ENCODE peak calls at places on chromosome 21, in eight cellular contexts. H, J, M, V, D, K, Z and U are unnamed samples.

GRCh38 chr21:26966978-26967913 is at the start of gene ADAMTS5:
- DNase-seq in M (peak), D (no peak), Z (no peak), V (peak), H (peak), J (peak), K (peak), U (no peak)

GRCh38 chr21:42153746-42154145 is 65.2 kb upstream of the ABCG1 start:
- DNase-seq in Z (no peak), D (no peak), V (no peak), K (no peak), J (no peak), M (no peak), H (no peak), U (no peak)

GRCh38 chr21:17089121-17089520 is 423.7 kb upstream of the CXADR start:
- DNase-seq in K (no peak), D (no peak), M (peak), H (peak), Z (no peak), V (no peak), J (no peak), U (no peak)

GRCh38 chr21:45580576-45581321 is 38.5 kb upstream of the SLC19A1 start:
- DNase-seq in J (peak), Z (no peak), V (no peak), M (no peak), D (no peak), H (no peak), K (no peak), U (no peak)

GRCh38 chr21:15289896-15290841 is 225.4 kb upstream of the NRIP1 start:
- DNase-seq in V (no peak), K (no peak), H (peak), M (no peak), D (no peak), Z (no peak), J (peak), U (no peak)

GRCh38 chr21:15010645-15011044 is 54.2 kb downstream of the NRIP1 start:
- DNase-seq in H (no peak), M (no peak), V (no peak), J (no peak), K (peak), D (no peak), Z (no peak), U (no peak)

GRCh38 chr21:44448651-44449131 is 6.6 kb upstream of the LRRC3 start:
- DNase-seq in D (no peak), Z (no peak), H (no peak), M (no peak), J (no peak), V (no peak), K (no peak), U (no peak)

GRCh38 chr21:32545948-32546441 is 39.3 kb downstream of the TCP10L start:
- DNase-seq in D (no peak), Z (no peak), M (peak), J (no peak), K (no peak), V (peak), H (no peak), U (peak)

GRCh38 chr21:37525810-37526209 is 159.2 kb downstream of the DYRK1A start:
- DNase-seq in H (no peak), K (peak), V (no peak), D (no peak), Z (no peak), J (no peak), M (no peak), U (no peak)

GRCh38 chr21:45549670-45550463 is 7.6 kb upstream of the SLC19A1 start:
- DNase-seq in J (no peak), D (no peak), H (no peak), M (no peak), Z (no peak), K (no peak), V (no peak), U (no peak)

GRCh38 chr21:45830720-45831366 is 150.7 kb upstream of the COL6A1 start:
- DNase-seq in K (no peak), M (no peak), V (no peak), Z (no peak), H (no peak), D (no peak), J (no peak), U (no peak)

GRCh38 chr21:19609611-19610010 is 1206.0 kb upstream of the TMPRSS15 start:
- DNase-seq in H (no peak), V (no peak), M (peak), D (no peak), K (no peak), J (no peak), Z (no peak), U (peak)

GRCh38 chr21:42862774-42863503 is 16.4 kb downstream of the WDR4 start:
- DNase-seq in H (peak), M (peak), D (no peak), J (peak), Z (no peak), K (no peak), V (no peak), U (no peak)

GRCh38 chr21:25402134-25402957 is 204.9 kb downstream of the MRPL39 start:
- DNase-seq in V (no peak), D (no peak), H (no peak), K (no peak), Z (no peak), J (no peak), M (no peak), U (no peak)